ENCODE peak calls at places on chromosomes 3 and 15, in five cellular contexts. H is GM06990, U is WTC11, Z is PC-9, I is HT1080. Y is an unnamed sample.

GRCh38 chr3:191216510-191216909 is 17.5 kb downstream of the OSTN start:
- DNase-seq in Z (no peak), I (no peak), H (no peak), U (no peak), Y (no peak)

GRCh38 chr15:66293419-66294156 is at the start of gene DIS3L:
- DNase-seq in Z (peak), I (peak), H (peak), U (peak), Y (no peak)

GRCh38 chr3:110420158-110420641 is 651.4 kb upstream of the NECTIN3 start:
- DNase-seq in H (no peak), Z (no peak), I (peak), U (no peak), Y (peak)

GRCh38 chr3:49158108-49158709 is 7.9 kb downstream of the CCDC71 start:
- DNase-seq in Z (peak), I (peak), U (peak), H (no peak), Y (no peak)

GRCh38 chr15:98959640-98960007 is 48.0 kb downstream of the PGPEP1L start:
- DNase-seq in Z (no peak), H (no peak), I (no peak), U (no peak), Y (no peak)

GRCh38 chr3:152405915-152406802 is 137.4 kb downstream of the MBNL1 start:
- DNase-seq in Z (no peak), I (peak), U (no peak), H (no peak), Y (no peak)

GRCh38 chr15:73283341-73283962 is 85.3 kb downstream of the HCN4 start:
- DNase-seq in H (no peak), I (no peak), U (no peak), Z (no peak), Y (no peak)

GRCh38 chr15:80760971-80761370 is 18.2 kb upstream of the CEMIP start:
- DNase-seq in Z (no peak), H (no peak), U (no peak), I (no peak), Y (no peak)

GRCh38 chr3:169215953-169216352 is 447.6 kb downstream of the MECOM start:
- DNase-seq in H (no peak), Z (no peak), I (no peak), U (no peak), Y (no peak)

GRCh38 chr15:90667063-90667754 is 49.9 kb upstream of the BLM start:
- DNase-seq in I (peak), H (no peak), U (no peak), Z (peak), Y (no peak)

GRCh38 chr3:133138017-133138416 is 99.8 kb downstream of the TMEM108 start:
- DNase-seq in U (no peak), I (no peak), H (peak), Z (no peak), Y (no peak)

GRCh38 chr15:69675727-69676126 is 223.1 kb downstream of the RPLP1 start:
- DNase-seq in H (no peak), I (no peak), Z (no peak), U (no peak), Y (no peak)

GRCh38 chr15:40763801-40764765 is at the start of gene GCHFR:
- DNase-seq in U (peak), I (no peak), Z (no peak), H (peak), Y (no peak)

GRCh38 chr15:31522056-31522455 is 195.4 kb downstream of the KLF13 start:
- DNase-seq in H (no peak), Z (no peak), I (no peak), U (no peak), Y (no peak)

GRCh38 chr15:79007066-79007465 is 62.2 kb upstream of the CTSH start:
- DNase-seq in I (peak), Z (no peak), U (peak), H (no peak), Y (no peak)

GRCh38 chr3:150090006-150090405 is 119.3 kb upstream of the PFN2 start:
- DNase-seq in H (no peak), I (no peak), Z (no peak), U (no peak), Y (no peak)

GRCh38 chr3:185131602-185132256 is 21.1 kb downstream of the C3orf70 start:
- DNase-seq in I (no peak), Z (no peak), H (no peak), U (no peak), Y (no peak)

GRCh38 chr15:25695875-25696760 is 167.0 kb downstream of the ATP10A start:
- DNase-seq in H (no peak), Z (no peak), I (no peak), U (no peak), Y (no peak)

GRCh38 chr15:57421540-57421939 is 45.2 kb downstream of the CGNL1 start:
- DNase-seq in H (no peak), Z (no peak), U (no peak), I (no peak), Y (no peak)

GRCh38 chr3:182792901-182793662 is at the start of gene ATP11B:
- DNase-seq in U (peak), Z (peak), H (peak), I (peak), Y (peak)

GRCh38 chr15:31215490-31216209 is 111.0 kb upstream of the KLF13 start:
- DNase-seq in Z (no peak), H (peak), U (peak), I (peak), Y (peak)

GRCh38 chr3:154130540-154130939 is 9.3 kb downstream of the ARHGEF26 start:
- DNase-seq in U (no peak), H (no peak), Z (no peak), I (no peak), Y (no peak)

GRCh38 chr15:48395532-48396011 is 64.3 kb downstream of the DUT start:
- DNase-seq in I (peak), Z (no peak), U (no peak), H (no peak), Y (no peak)

GRCh38 chr3:137760341-137761098 is 3.6 kb upstream of the SOX14 start:
- DNase-seq in H (no peak), Z (no peak), U (peak), I (no peak), Y (no peak)

GRCh38 chr15:67690936-67691335 is 134.4 kb upstream of the SKOR1 start:
- DNase-seq in H (no peak), I (peak), Z (no peak), U (no peak), Y (no peak)

GRCh38 chr3:72991522-72991921 is 5.1 kb upstream of the PPP4R2 start:
- DNase-seq in I (no peak), H (no peak), U (no peak), Z (no peak), Y (no peak)

GRCh38 chr3:37514055-37514665 is 339.8 kb upstream of the LRRFIP2 start:
- DNase-seq in H (no peak), Z (no peak), U (no peak), I (no peak), Y (no peak)